ENCODE peak calls at places on chromosomes 11 and 22, in seven cellular contexts. One of them, this sample, is unnamed.

GRCh38 chr11:103315248-103315647 is 206.0 kb downstream of the DYNC2H1 start:
- DNase-seq in GM20000: no peak
- DNase-seq in spleen: no peak
- DNase-seq in Calu3: no peak
- DNase-seq in AG09309: no peak
- DNase-seq in fibroblast of lung: no peak
- DNase-seq in choroid plexus epithelial cell: no peak
- DNase-seq in this sample: no peak

GRCh38 chr11:17643506-17644405 is 75.6 kb upstream of the MYOD1 start:
- DNase-seq in GM20000: peak
- DNase-seq in AG09309: no peak
- DNase-seq in Calu3: no peak
- DNase-seq in fibroblast of lung: no peak
- DNase-seq in spleen: no peak
- DNase-seq in choroid plexus epithelial cell: no peak
- DNase-seq in this sample: no peak

GRCh38 chr11:3920148-3920852 is 64.8 kb downstream of the STIM1 start:
- DNase-seq in AG09309: peak
- DNase-seq in GM20000: no peak
- DNase-seq in Calu3: peak
- DNase-seq in fibroblast of lung: peak
- DNase-seq in choroid plexus epithelial cell: peak
- DNase-seq in spleen: no peak
- DNase-seq in this sample: peak

GRCh38 chr11:130220311-130221030 is 60.9 kb downstream of the ST14 start:
- DNase-seq in fibroblast of lung: no peak
- DNase-seq in AG09309: no peak
- DNase-seq in choroid plexus epithelial cell: no peak
- DNase-seq in GM20000: no peak
- DNase-seq in Calu3: no peak
- DNase-seq in spleen: peak
- DNase-seq in this sample: no peak

GRCh38 chr11:44113572-44113971 is 18.1 kb downstream of the EXT2 start:
- DNase-seq in spleen: no peak
- DNase-seq in Calu3: no peak
- DNase-seq in AG09309: no peak
- DNase-seq in fibroblast of lung: no peak
- DNase-seq in GM20000: no peak
- DNase-seq in choroid plexus epithelial cell: no peak
- DNase-seq in this sample: no peak

GRCh38 chr11:8867856-8868705 is 42.9 kb upstream of the AKIP1 start:
- DNase-seq in choroid plexus epithelial cell: peak
- DNase-seq in spleen: no peak
- DNase-seq in GM20000: no peak
- DNase-seq in fibroblast of lung: peak
- DNase-seq in Calu3: peak
- DNase-seq in AG09309: no peak
- DNase-seq in this sample: no peak

GRCh38 chr11:9070740-9071476 is 20.5 kb downstream of the SCUBE2 start:
- DNase-seq in spleen: no peak
- DNase-seq in choroid plexus epithelial cell: no peak
- DNase-seq in AG09309: no peak
- DNase-seq in Calu3: no peak
- DNase-seq in fibroblast of lung: no peak
- DNase-seq in GM20000: no peak
- DNase-seq in this sample: no peak

GRCh38 chr11:61899146-61899841 is 7.9 kb upstream of the FADS3 start:
- DNase-seq in AG09309: no peak
- DNase-seq in spleen: peak
- DNase-seq in GM20000: peak
- DNase-seq in choroid plexus epithelial cell: peak
- DNase-seq in fibroblast of lung: peak
- DNase-seq in Calu3: peak
- DNase-seq in this sample: peak

GRCh38 chr11:78370406-78371172 is 47.0 kb downstream of the GAB2 start:
- DNase-seq in GM20000: no peak
- DNase-seq in spleen: no peak
- DNase-seq in choroid plexus epithelial cell: peak
- DNase-seq in AG09309: no peak
- DNase-seq in Calu3: no peak
- DNase-seq in fibroblast of lung: peak
- DNase-seq in this sample: no peak

GRCh38 chr11:44556735-44557409 is 8.6 kb upstream of the CD82 start:
- DNase-seq in choroid plexus epithelial cell: peak
- DNase-seq in Calu3: peak
- DNase-seq in spleen: peak
- DNase-seq in GM20000: no peak
- DNase-seq in fibroblast of lung: peak
- DNase-seq in AG09309: no peak
- DNase-seq in this sample: peak

GRCh38 chr11:38182126-38182907 is 1584.3 kb upstream of the RAG2 start:
- DNase-seq in AG09309: no peak
- DNase-seq in choroid plexus epithelial cell: peak
- DNase-seq in GM20000: no peak
- DNase-seq in fibroblast of lung: peak
- DNase-seq in Calu3: no peak
- DNase-seq in spleen: no peak
- DNase-seq in this sample: no peak

GRCh38 chr22:30140414-30140813 is 60.1 kb downstream of the HORMAD2 start:
- DNase-seq in fibroblast of lung: no peak
- DNase-seq in choroid plexus epithelial cell: no peak
- DNase-seq in Calu3: no peak
- DNase-seq in AG09309: no peak
- DNase-seq in GM20000: no peak
- DNase-seq in spleen: no peak
- DNase-seq in this sample: no peak

GRCh38 chr11:35905901-35906661 is 37.8 kb upstream of the LDLRAD3 start:
- DNase-seq in fibroblast of lung: peak
- DNase-seq in Calu3: no peak
- DNase-seq in AG09309: no peak
- DNase-seq in choroid plexus epithelial cell: peak
- DNase-seq in spleen: no peak
- DNase-seq in GM20000: no peak
- DNase-seq in this sample: no peak

GRCh38 chr22:49380828-49381114 is 446.9 kb downstream of the BRD1 start:
- DNase-seq in spleen: peak
- DNase-seq in Calu3: no peak
- DNase-seq in choroid plexus epithelial cell: no peak
- DNase-seq in fibroblast of lung: no peak
- DNase-seq in AG09309: no peak
- DNase-seq in GM20000: no peak
- DNase-seq in this sample: no peak

GRCh38 chr22:22207845-22208564 is 36.6 kb upstream of the VPREB1 start:
- DNase-seq in choroid plexus epithelial cell: peak
- DNase-seq in Calu3: peak
- DNase-seq in spleen: peak
- DNase-seq in AG09309: no peak
- DNase-seq in fibroblast of lung: peak
- DNase-seq in GM20000: peak
- DNase-seq in this sample: peak

GRCh38 chr11:29641201-29641600 is 375.6 kb downstream of the KCNA4 start:
- DNase-seq in GM20000: no peak
- DNase-seq in spleen: no peak
- DNase-seq in choroid plexus epithelial cell: no peak
- DNase-seq in AG09309: no peak
- DNase-seq in fibroblast of lung: no peak
- DNase-seq in Calu3: no peak
- DNase-seq in this sample: no peak

GRCh38 chr22:38317995-38318715 is 922 bp upstream of the CSNK1E start:
- DNase-seq in Calu3: peak
- DNase-seq in AG09309: peak
- DNase-seq in choroid plexus epithelial cell: peak
- DNase-seq in fibroblast of lung: peak
- DNase-seq in spleen: no peak
- DNase-seq in GM20000: no peak
- DNase-seq in this sample: no peak

GRCh38 chr11:126716456-126717083 is 284.0 kb downstream of the KIRREL3 start:
- DNase-seq in fibroblast of lung: peak
- DNase-seq in GM20000: peak
- DNase-seq in Calu3: peak
- DNase-seq in AG09309: no peak
- DNase-seq in choroid plexus epithelial cell: peak
- DNase-seq in spleen: no peak
- DNase-seq in this sample: peak
- TF ChIP-seq CTCF in fibroblast of lung: peak
- TF ChIP-seq CTCF in GM20000: peak
- TF ChIP-seq CTCF in Calu3: peak
- TF ChIP-seq CTCF in AG09309: peak
- TF ChIP-seq CTCF in choroid plexus epithelial cell: peak
- TF ChIP-seq CTCF in spleen: peak
- TF ChIP-seq CTCF in this sample: peak

GRCh38 chr11:117560786-117561530 is 233.3 kb downstream of the CEP164 start:
- DNase-seq in fibroblast of lung: no peak
- DNase-seq in AG09309: no peak
- DNase-seq in spleen: peak
- DNase-seq in GM20000: no peak
- DNase-seq in Calu3: no peak
- DNase-seq in choroid plexus epithelial cell: no peak
- DNase-seq in this sample: no peak

GRCh38 chr11:117564321-117564720 is 232.7 kb downstream of the DSCAML1 start:
- DNase-seq in Calu3: no peak
- DNase-seq in choroid plexus epithelial cell: no peak
- DNase-seq in AG09309: no peak
- DNase-seq in spleen: peak
- DNase-seq in GM20000: no peak
- DNase-seq in fibroblast of lung: no peak
- DNase-seq in this sample: no peak

GRCh38 chr11:117562111-117562510 is 234.5 kb downstream of the CEP164 start:
- DNase-seq in AG09309: no peak
- DNase-seq in fibroblast of lung: no peak
- DNase-seq in GM20000: no peak
- DNase-seq in choroid plexus epithelial cell: no peak
- DNase-seq in Calu3: no peak
- DNase-seq in spleen: peak
- DNase-seq in this sample: no peak

GRCh38 chr11:117565709-117566108 is 231.3 kb downstream of the DSCAML1 start:
- DNase-seq in fibroblast of lung: no peak
- DNase-seq in choroid plexus epithelial cell: no peak
- DNase-seq in spleen: peak
- DNase-seq in Calu3: no peak
- DNase-seq in GM20000: no peak
- DNase-seq in AG09309: no peak
- DNase-seq in this sample: no peak

DNA sequence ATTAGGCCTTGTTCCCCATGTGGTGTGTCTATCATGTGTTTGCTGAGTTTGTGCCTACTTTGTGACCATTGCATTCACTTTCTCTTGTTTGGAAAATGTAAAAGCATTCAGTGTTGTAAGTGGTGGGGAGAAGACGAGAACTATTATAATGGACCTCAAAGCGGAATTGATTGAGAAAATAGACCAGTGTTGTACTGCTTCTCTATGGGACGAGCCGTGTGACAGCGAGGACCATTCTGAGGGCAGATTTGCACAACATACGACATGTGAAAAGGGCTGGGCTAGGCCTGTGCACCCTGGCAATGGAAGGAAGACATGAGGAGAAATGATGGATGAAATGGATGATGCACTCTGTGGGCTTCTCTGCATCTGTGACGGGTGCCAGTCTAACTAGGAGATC is 233.5 kb downstream of the DSCAML1 start:
- DNase-seq in choroid plexus epithelial cell: no peak
- DNase-seq in fibroblast of lung: no peak
- DNase-seq in AG09309: no peak
- DNase-seq in Calu3: no peak
- DNase-seq in spleen: peak
- DNase-seq in GM20000: no peak
- DNase-seq in this sample: no peak
- TF ChIP-seq CTCF in choroid plexus epithelial cell: no peak
- TF ChIP-seq CTCF in fibroblast of lung: no peak
- TF ChIP-seq CTCF in AG09309: no peak
- TF ChIP-seq CTCF in Calu3: no peak
- TF ChIP-seq CTCF in spleen: no peak
- TF ChIP-seq CTCF in GM20000: no peak
- TF ChIP-seq CTCF in this sample: no peak

GRCh38 chr11:2841411-2842190 is 44.0 kb downstream of the CDKN1C start:
- DNase-seq in spleen: no peak
- DNase-seq in AG09309: no peak
- DNase-seq in choroid plexus epithelial cell: no peak
- DNase-seq in fibroblast of lung: no peak
- DNase-seq in GM20000: no peak
- DNase-seq in Calu3: no peak
- DNase-seq in this sample: no peak

GRCh38 chr11:2844116-2844515 is 41.5 kb downstream of the CDKN1C start:
- DNase-seq in GM20000: no peak
- DNase-seq in spleen: no peak
- DNase-seq in choroid plexus epithelial cell: no peak
- DNase-seq in Calu3: no peak
- DNase-seq in fibroblast of lung: no peak
- DNase-seq in AG09309: no peak
- DNase-seq in this sample: peak

GRCh38 chr11:2843551-2843950 is 42.0 kb downstream of the CDKN1C start:
- DNase-seq in Calu3: no peak
- DNase-seq in GM20000: no peak
- DNase-seq in AG09309: no peak
- DNase-seq in fibroblast of lung: no peak
- DNase-seq in choroid plexus epithelial cell: no peak
- DNase-seq in spleen: no peak
- DNase-seq in this sample: no peak

GRCh38 chr11:2844996-2845395 is 40.6 kb downstream of the CDKN1C start:
- DNase-seq in AG09309: no peak
- DNase-seq in GM20000: no peak
- DNase-seq in choroid plexus epithelial cell: no peak
- DNase-seq in spleen: no peak
- DNase-seq in Calu3: no peak
- DNase-seq in fibroblast of lung: no peak
- DNase-seq in this sample: no peak

GRCh38 chr11:2842876-2843275 is 42.7 kb downstream of the CDKN1C start:
- DNase-seq in GM20000: no peak
- DNase-seq in spleen: no peak
- DNase-seq in choroid plexus epithelial cell: no peak
- DNase-seq in Calu3: no peak
- DNase-seq in AG09309: no peak
- DNase-seq in fibroblast of lung: no peak
- DNase-seq in this sample: no peak
- TF ChIP-seq CTCF in GM20000: no peak
- TF ChIP-seq CTCF in spleen: no peak
- TF ChIP-seq CTCF in choroid plexus epithelial cell: no peak
- TF ChIP-seq CTCF in Calu3: no peak
- TF ChIP-seq CTCF in AG09309: no peak
- TF ChIP-seq CTCF in fibroblast of lung: no peak
- TF ChIP-seq CTCF in this sample: no peak

GRCh38 chr11:119157088-119157487 is 8.2 kb downstream of the ABCG4 start:
- DNase-seq in fibroblast of lung: no peak
- DNase-seq in Calu3: peak
- DNase-seq in spleen: no peak
- DNase-seq in AG09309: no peak
- DNase-seq in GM20000: no peak
- DNase-seq in choroid plexus epithelial cell: no peak
- DNase-seq in this sample: no peak

GRCh38 chr11:119158467-119158866 is 9.6 kb downstream of the ABCG4 start:
- DNase-seq in AG09309: no peak
- DNase-seq in choroid plexus epithelial cell: no peak
- DNase-seq in GM20000: no peak
- DNase-seq in Calu3: no peak
- DNase-seq in fibroblast of lung: no peak
- DNase-seq in spleen: no peak
- DNase-seq in this sample: no peak

GRCh38 chr11:119154178-119154577 is 5.3 kb downstream of the ABCG4 start:
- DNase-seq in Calu3: no peak
- DNase-seq in fibroblast of lung: no peak
- DNase-seq in GM20000: no peak
- DNase-seq in choroid plexus epithelial cell: no peak
- DNase-seq in AG09309: no peak
- DNase-seq in spleen: no peak
- DNase-seq in this sample: no peak

GRCh38 chr11:119156496-119156895 is 7.6 kb downstream of the ABCG4 start:
- DNase-seq in GM20000: no peak
- DNase-seq in spleen: no peak
- DNase-seq in Calu3: no peak
- DNase-seq in choroid plexus epithelial cell: no peak
- DNase-seq in fibroblast of lung: no peak
- DNase-seq in AG09309: no peak
- DNase-seq in this sample: no peak

GRCh38 chr11:119155733-119156492 is 7.1 kb downstream of the ABCG4 start:
- DNase-seq in Calu3: peak
- DNase-seq in GM20000: no peak
- DNase-seq in AG09309: no peak
- DNase-seq in spleen: no peak
- DNase-seq in choroid plexus epithelial cell: no peak
- DNase-seq in fibroblast of lung: no peak
- DNase-seq in this sample: peak
- TF ChIP-seq CTCF in Calu3: no peak
- TF ChIP-seq CTCF in GM20000: no peak
- TF ChIP-seq CTCF in AG09309: peak
- TF ChIP-seq CTCF in spleen: peak
- TF ChIP-seq CTCF in choroid plexus epithelial cell: no peak
- TF ChIP-seq CTCF in fibroblast of lung: no peak
- TF ChIP-seq CTCF in this sample: no peak